ENCODE peak calls at places on chromosomes 7 and 10, in six cellular contexts. T is NCI-H69; J is memory B cell; Q is renal cortical epithelial cell; S is T-helper 1 cell; F is stimulated activated CD4-positive, alpha-beta T cell treated with anti-CD3 and anti-CD28 coated beads, Interleukin-12 subunit alpha, Interleukin-12 subunit beta, amount 100 ng/mL, for 24 hours. A is an unnamed sample.

GRCh38 chr10:100811261-100811660 is 65.9 kb downstream of the PAX2 start:
- DNase-seq in J (no peak), T (no peak), Q (no peak), F (no peak), S (no peak), A (no peak)

GRCh38 chr10:103140469-103140868 is 52.6 kb downstream of the NT5C2 start:
- DNase-seq in T (no peak), S (no peak), J (no peak), F (no peak), Q (no peak), A (no peak)

GRCh38 chr10:131852161-131852822 is 48.5 kb upstream of the PPP2R2D start:
- DNase-seq in Q (no peak), T (no peak), F (no peak), S (no peak), J (no peak), A (no peak)

GRCh38 chr10:98361131-98361633 is 53.8 kb downstream of the PYROXD2 start:
- DNase-seq in J (no peak), Q (peak), T (peak), S (no peak), F (peak), A (peak)

GRCh38 chr7:43721193-43721806 is 8.0 kb downstream of the COA1 start:
- DNase-seq in S (no peak), J (peak), Q (peak), F (no peak), T (peak), A (peak)

GRCh38 chr7:80018941-80019808 is 115.5 kb upstream of the GNAI1 start:
- DNase-seq in Q (peak), F (no peak), T (peak), J (no peak), S (no peak), A (peak)

GRCh38 chr7:14483663-14484062 is 418.9 kb downstream of the DGKB start:
- DNase-seq in S (no peak), F (no peak), Q (no peak), J (no peak), T (no peak), A (peak)

GRCh38 chr10:80201592-80202256 is 3.6 kb downstream of the ANXA11 start:
- DNase-seq in S (no peak), F (no peak), T (peak), J (no peak), Q (no peak), A (no peak)

GRCh38 chr10:95560288-95561199 is 627 bp downstream of the SORBS1 start:
- DNase-seq in J (peak), T (peak), Q (no peak), S (peak), F (peak), A (peak)